ENCODE peak calls at places on chromosomes 5 and 9, in nine cellular contexts. One of them, this sample, is unnamed.

GRCh38 chr9:92763721-92764380 is 782 bp downstream of the BICD2 start:
- DNase-seq in breast epithelium: no peak
- DNase-seq in HepG2: no peak
- DNase-seq in spleen: peak
- DNase-seq in GM23338: peak
- DNase-seq in HCT116: no peak
- DNase-seq in stomach: no peak
- DNase-seq in upper lobe of left lung: peak
- DNase-seq in transverse colon: peak
- DNase-seq in this sample: no peak

GRCh38 chr9:14645648-14646047 is 47.6 kb downstream of the ZDHHC21 start:
- DNase-seq in GM23338: no peak
- DNase-seq in HCT116: no peak
- DNase-seq in upper lobe of left lung: no peak
- DNase-seq in breast epithelium: no peak
- DNase-seq in transverse colon: no peak
- DNase-seq in stomach: no peak
- DNase-seq in HepG2: no peak
- DNase-seq in spleen: no peak
- DNase-seq in this sample: no peak

GRCh38 chr5:42387563-42387962 is 35.7 kb upstream of the GHR start:
- DNase-seq in GM23338: no peak
- DNase-seq in HCT116: no peak
- DNase-seq in breast epithelium: no peak
- DNase-seq in stomach: no peak
- DNase-seq in transverse colon: no peak
- DNase-seq in HepG2: no peak
- DNase-seq in spleen: no peak
- DNase-seq in upper lobe of left lung: no peak
- DNase-seq in this sample: no peak

GRCh38 chr5:61313960-61314681 is 17.9 kb upstream of the ZSWIM6 start:
- DNase-seq in upper lobe of left lung: no peak
- DNase-seq in GM23338: no peak
- DNase-seq in stomach: no peak
- DNase-seq in HCT116: no peak
- DNase-seq in spleen: no peak
- DNase-seq in HepG2: no peak
- DNase-seq in transverse colon: no peak
- DNase-seq in breast epithelium: no peak
- DNase-seq in this sample: no peak

GRCh38 chr9:88949425-88949824 is 41.8 kb upstream of the S1PR3 start:
- DNase-seq in breast epithelium: no peak
- DNase-seq in GM23338: no peak
- DNase-seq in stomach: peak
- DNase-seq in spleen: no peak
- DNase-seq in HCT116: no peak
- DNase-seq in HepG2: no peak
- DNase-seq in transverse colon: no peak
- DNase-seq in upper lobe of left lung: no peak
- DNase-seq in this sample: no peak

GRCh38 chr9:18263367-18263766 is 210.6 kb upstream of the ADAMTSL1 start:
- DNase-seq in HCT116: no peak
- DNase-seq in transverse colon: no peak
- DNase-seq in upper lobe of left lung: no peak
- DNase-seq in breast epithelium: no peak
- DNase-seq in HepG2: no peak
- DNase-seq in spleen: no peak
- DNase-seq in stomach: no peak
- DNase-seq in GM23338: peak
- DNase-seq in this sample: no peak

GRCh38 chr5:66987949-66988838 is 208.4 kb downstream of the CD180 start:
- DNase-seq in spleen: no peak
- DNase-seq in breast epithelium: no peak
- DNase-seq in HCT116: no peak
- DNase-seq in stomach: no peak
- DNase-seq in GM23338: peak
- DNase-seq in transverse colon: no peak
- DNase-seq in HepG2: peak
- DNase-seq in upper lobe of left lung: no peak
- DNase-seq in this sample: no peak

GRCh38 chr5:158502686-158503085 is 597.0 kb downstream of the EBF1 start:
- DNase-seq in breast epithelium: no peak
- DNase-seq in GM23338: no peak
- DNase-seq in stomach: no peak
- DNase-seq in spleen: no peak
- DNase-seq in HCT116: no peak
- DNase-seq in HepG2: no peak
- DNase-seq in upper lobe of left lung: no peak
- DNase-seq in transverse colon: no peak
- DNase-seq in this sample: no peak

DNA sequence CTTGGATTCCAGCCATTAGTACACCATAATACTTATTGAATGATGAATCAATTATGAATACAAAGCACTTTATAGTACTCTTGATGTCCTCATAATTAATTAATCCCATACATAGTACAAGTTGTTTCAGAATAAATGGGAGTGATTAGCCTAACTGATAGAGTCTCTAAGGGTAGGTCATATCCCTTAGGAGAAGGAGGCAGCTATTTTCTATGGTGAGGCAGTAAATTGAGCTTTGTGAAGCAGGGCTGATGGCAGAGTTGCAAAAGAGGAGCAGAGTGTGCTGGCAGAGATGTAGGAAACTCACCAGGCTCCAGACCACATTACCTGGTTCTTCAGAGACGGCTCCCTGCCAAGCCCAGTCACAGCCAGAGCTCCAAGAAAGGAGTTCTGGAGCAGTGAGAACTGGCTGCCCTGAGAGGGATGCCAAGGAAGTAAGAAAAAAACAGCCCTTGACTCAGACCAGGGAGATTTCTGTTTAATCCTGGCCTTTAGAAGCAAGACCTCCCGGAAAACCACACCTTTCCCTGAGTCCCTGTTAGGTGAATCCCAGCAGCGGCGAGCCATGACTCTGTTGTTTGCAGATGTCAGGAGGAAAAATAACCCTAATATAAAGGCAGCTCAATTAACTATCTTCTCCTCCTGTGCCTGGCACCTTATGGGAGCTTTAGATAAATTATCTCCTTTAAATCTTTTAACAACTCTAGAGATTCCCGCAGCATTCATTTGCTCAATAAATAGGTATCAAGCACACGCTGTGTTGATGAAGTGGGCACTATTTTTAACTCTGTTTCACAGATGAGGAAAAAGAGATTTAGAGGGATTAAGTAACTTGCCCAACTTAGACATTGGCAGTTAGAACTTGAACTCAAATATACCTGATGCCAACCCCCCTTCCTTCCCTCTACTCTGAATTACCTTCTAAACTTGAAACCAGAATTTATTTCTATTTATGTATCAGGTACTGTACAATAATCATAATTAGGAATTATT is 112.7 kb downstream of the SH3TC2 start:
- DNase-seq in stomach: no peak
- DNase-seq in spleen: no peak
- DNase-seq in HCT116: no peak
- DNase-seq in transverse colon: peak
- DNase-seq in GM23338: no peak
- DNase-seq in breast epithelium: peak
- DNase-seq in upper lobe of left lung: no peak
- DNase-seq in HepG2: no peak
- DNase-seq in this sample: no peak
- TF ChIP-seq POLR2AphosphoS5 in stomach: peak
- TF ChIP-seq POLR2AphosphoS5 in spleen: no peak
- TF ChIP-seq POLR2AphosphoS5 in HCT116: no peak
- TF ChIP-seq POLR2AphosphoS5 in transverse colon: peak
- TF ChIP-seq POLR2AphosphoS5 in GM23338: no peak
- TF ChIP-seq POLR2AphosphoS5 in breast epithelium: peak
- TF ChIP-seq POLR2AphosphoS5 in upper lobe of left lung: no peak
- TF ChIP-seq POLR2AphosphoS5 in HepG2: no peak
- TF ChIP-seq POLR2AphosphoS5 in this sample: no peak

GRCh38 chr5:180059326-180059725 is 12.2 kb downstream of the RNF130 start:
- DNase-seq in GM23338: no peak
- DNase-seq in transverse colon: no peak
- DNase-seq in stomach: no peak
- DNase-seq in HCT116: no peak
- DNase-seq in HepG2: no peak
- DNase-seq in breast epithelium: no peak
- DNase-seq in spleen: no peak
- DNase-seq in upper lobe of left lung: no peak
- DNase-seq in this sample: no peak
- H3K4me3 ChIP-seq in GM23338: no peak
- H3K4me3 ChIP-seq in transverse colon: no peak
- H3K4me3 ChIP-seq in stomach: no peak
- H3K4me3 ChIP-seq in HCT116: no peak
- H3K4me3 ChIP-seq in HepG2: no peak
- H3K4me3 ChIP-seq in breast epithelium: no peak
- H3K4me3 ChIP-seq in spleen: no peak
- H3K4me3 ChIP-seq in upper lobe of left lung: no peak
- H3K4me3 ChIP-seq in this sample: no peak

DNA sequence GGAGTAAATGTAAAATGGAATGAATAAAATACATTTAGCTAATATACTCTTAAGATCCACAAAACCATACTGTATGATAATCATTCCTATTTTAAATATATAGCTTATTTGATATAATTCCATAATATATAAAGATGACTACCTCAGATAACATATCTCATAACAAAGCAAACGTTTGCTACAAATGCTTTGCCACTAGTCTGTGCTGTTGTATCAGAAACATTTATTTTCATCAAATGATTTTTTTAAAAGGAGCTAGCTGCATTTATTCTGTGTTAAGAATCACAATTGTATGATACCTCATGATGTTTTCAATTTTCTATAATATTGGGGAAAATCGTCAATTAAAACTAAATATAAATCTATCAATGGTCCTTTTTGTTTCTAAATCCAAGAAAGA is 567.2 kb downstream of the PTPRD start:
- DNase-seq in HepG2: no peak
- DNase-seq in breast epithelium: no peak
- DNase-seq in stomach: no peak
- DNase-seq in GM23338: peak
- DNase-seq in spleen: no peak
- DNase-seq in transverse colon: no peak
- DNase-seq in HCT116: no peak
- DNase-seq in upper lobe of left lung: no peak
- DNase-seq in this sample: no peak
- TF ChIP-seq CTCF in HepG2: peak
- TF ChIP-seq CTCF in breast epithelium: no peak
- TF ChIP-seq CTCF in stomach: no peak
- TF ChIP-seq CTCF in GM23338: peak
- TF ChIP-seq CTCF in spleen: no peak
- TF ChIP-seq CTCF in transverse colon: no peak
- TF ChIP-seq CTCF in HCT116: no peak
- TF ChIP-seq CTCF in upper lobe of left lung: no peak
- TF ChIP-seq CTCF in this sample: no peak

GRCh38 chr5:125595095-125595494 is 828.1 kb upstream of the GRAMD2B start:
- DNase-seq in spleen: no peak
- DNase-seq in upper lobe of left lung: no peak
- DNase-seq in transverse colon: peak
- DNase-seq in GM23338: no peak
- DNase-seq in HCT116: no peak
- DNase-seq in stomach: peak
- DNase-seq in HepG2: no peak
- DNase-seq in breast epithelium: no peak
- DNase-seq in this sample: no peak
- TF ChIP-seq POLR2AphosphoS5 in spleen: peak
- TF ChIP-seq POLR2AphosphoS5 in upper lobe of left lung: peak
- TF ChIP-seq POLR2AphosphoS5 in transverse colon: peak
- TF ChIP-seq POLR2AphosphoS5 in GM23338: no peak
- TF ChIP-seq POLR2AphosphoS5 in HCT116: no peak
- TF ChIP-seq POLR2AphosphoS5 in stomach: peak
- TF ChIP-seq POLR2AphosphoS5 in HepG2: no peak
- TF ChIP-seq POLR2AphosphoS5 in breast epithelium: no peak
- TF ChIP-seq POLR2AphosphoS5 in this sample: no peak